ENCODE peak calls at places on chromosomes 3 and 15, in five cellular contexts. V is A549, B is NB4, S is endothelial cell of umbilical vein, D is WTC11. I is an unnamed sample.

GRCh38 chr15:64333986-64334385 is 22.0 kb downstream of the CSNK1G1 start:
- DNase-seq in V (no peak), B (no peak), S (no peak), D (no peak), I (no peak)

GRCh38 chr3:48697952-48698351 is 12.2 kb upstream of the NCKIPSD start:
- DNase-seq in V (no peak), B (no peak), S (no peak), D (no peak), I (no peak)

GRCh38 chr15:68441045-68441743 is 9.2 kb upstream of the ITGA11 start:
- DNase-seq in V (no peak), B (no peak), S (no peak), D (no peak), I (no peak)

GRCh38 chr3:120350431-120350941 is 1.3 kb upstream of the LRRC58 start:
- DNase-seq in V (peak; percentile 33), B (peak; percentile 46), S (peak; percentile 27), D (no peak), I (no peak)

GRCh38 chr3:194877311-194878119 is 191.8 kb downstream of the FAM43A start:
- DNase-seq in V (no peak), B (no peak), S (no peak), D (no peak), I (no peak)

GRCh38 chr3:48431224-48432029 is 1.5 kb upstream of the PLXNB1 start:
- DNase-seq in V (no peak), B (no peak), S (no peak), D (no peak), I (no peak)

GRCh38 chr3:192408007-192408655 is 319.2 kb downstream of the FGF12 start:
- DNase-seq in V (no peak), B (no peak), S (peak; percentile 43), D (peak; percentile 64), I (no peak)

GRCh38 chr3:45137656-45138181 is 8.5 kb downstream of the CDCP1 start:
- DNase-seq in V (no peak), B (peak; percentile 73), S (no peak), D (no peak), I (no peak)

GRCh38 chr15:70244978-70245542 is 147.3 kb upstream of the TLE3 start:
- DNase-seq in V (no peak), B (no peak), S (no peak), D (no peak), I (no peak)

GRCh38 chr3:195876297-195877031 is 31.9 kb downstream of the TNK2 start:
- DNase-seq in V (peak; percentile 50), B (peak; percentile 45), S (no peak), D (no peak), I (peak; percentile 78)

GRCh38 chr3:101941253-101942039 is 92.1 kb downstream of the NFKBIZ start:
- DNase-seq in V (no peak), B (no peak), S (peak; percentile 51), D (no peak), I (no peak)

GRCh38 chr15:99106417-99107220 is 1.7 kb downstream of the SYNM start:
- DNase-seq in V (no peak), B (no peak), S (peak; percentile 49), D (no peak), I (no peak)

GRCh38 chr3:139289866-139290524 is 53.8 kb upstream of the MRPS22 start:
- DNase-seq in V (no peak), B (no peak), S (no peak), D (no peak), I (no peak)
- TF ChIP-seq MAX in V (no peak), B (no peak), S (no peak), D (no peak), I (no peak)

DNA sequence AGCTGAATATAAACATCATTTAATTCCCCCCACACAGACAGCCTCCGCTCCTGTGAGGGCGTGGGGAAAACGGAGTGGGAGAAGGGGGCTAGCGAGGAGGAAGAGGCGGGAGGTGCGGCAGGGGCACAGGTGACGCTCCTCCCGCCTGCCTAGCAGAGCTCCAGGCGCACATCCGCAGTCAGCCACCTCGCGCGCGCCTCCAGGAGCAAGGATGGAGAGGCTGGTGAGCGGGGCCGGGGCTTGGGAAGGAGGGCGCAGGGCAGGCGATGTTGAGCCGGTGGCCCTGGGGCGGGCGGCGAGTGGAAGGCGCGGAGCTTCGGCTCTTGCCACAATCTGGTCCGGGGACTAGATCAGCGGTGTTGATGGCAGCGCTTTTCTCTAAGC is at the start of gene CD200:
- DNase-seq in V (no peak), B (no peak), S (peak; percentile 62), D (peak; percentile 85), I (no peak)
- TF ChIP-seq MAX in V (no peak), B (no peak), S (no peak), D (peak; percentile 38), I (no peak)

GRCh38 chr3:155386817-155387403 is 93.4 kb upstream of the STRIT1 start:
- DNase-seq in V (no peak), B (no peak), S (no peak), D (no peak), I (no peak)
- TF ChIP-seq MAX in V (no peak), B (no peak), S (no peak), D (no peak), I (no peak)

DNA sequence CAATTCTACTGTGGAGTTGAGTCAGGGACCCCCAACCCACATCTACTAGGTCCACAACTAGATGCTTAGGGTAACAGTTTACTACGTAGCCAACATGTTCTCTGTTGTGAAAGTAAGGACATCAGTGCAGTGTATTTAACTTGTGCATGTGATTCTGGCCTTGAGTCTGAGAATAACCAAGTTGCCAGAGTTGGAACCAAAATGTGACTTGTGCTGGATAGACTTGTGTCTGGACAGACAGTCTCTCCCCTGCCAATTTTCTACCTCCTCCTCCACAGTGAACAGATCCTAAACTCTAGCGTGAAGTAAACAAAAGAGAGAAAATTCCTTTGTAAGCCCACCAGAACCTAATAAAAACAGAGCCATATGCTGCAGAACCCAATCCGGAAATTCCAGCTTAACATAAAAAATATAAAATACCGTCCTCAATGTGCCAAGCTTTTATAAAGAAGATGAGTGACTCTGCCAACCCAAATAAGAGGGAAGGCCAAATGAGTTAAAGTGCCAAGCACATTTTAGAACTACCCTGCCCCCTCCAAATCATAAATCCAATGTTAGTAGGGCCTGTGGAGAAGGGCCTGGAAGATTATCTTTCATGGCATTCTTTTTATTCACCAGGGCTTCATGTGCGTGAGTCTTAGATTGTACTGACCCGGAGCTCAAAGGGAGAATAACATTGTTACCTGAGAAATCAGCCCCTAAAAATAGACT is 344.6 kb upstream of the PROK2 start:
- DNase-seq in V (no peak), B (no peak), S (peak; percentile 73), D (no peak), I (no peak)
- TF ChIP-seq MAX in V (no peak), B (no peak), S (no peak), D (no peak), I (no peak)

DNA sequence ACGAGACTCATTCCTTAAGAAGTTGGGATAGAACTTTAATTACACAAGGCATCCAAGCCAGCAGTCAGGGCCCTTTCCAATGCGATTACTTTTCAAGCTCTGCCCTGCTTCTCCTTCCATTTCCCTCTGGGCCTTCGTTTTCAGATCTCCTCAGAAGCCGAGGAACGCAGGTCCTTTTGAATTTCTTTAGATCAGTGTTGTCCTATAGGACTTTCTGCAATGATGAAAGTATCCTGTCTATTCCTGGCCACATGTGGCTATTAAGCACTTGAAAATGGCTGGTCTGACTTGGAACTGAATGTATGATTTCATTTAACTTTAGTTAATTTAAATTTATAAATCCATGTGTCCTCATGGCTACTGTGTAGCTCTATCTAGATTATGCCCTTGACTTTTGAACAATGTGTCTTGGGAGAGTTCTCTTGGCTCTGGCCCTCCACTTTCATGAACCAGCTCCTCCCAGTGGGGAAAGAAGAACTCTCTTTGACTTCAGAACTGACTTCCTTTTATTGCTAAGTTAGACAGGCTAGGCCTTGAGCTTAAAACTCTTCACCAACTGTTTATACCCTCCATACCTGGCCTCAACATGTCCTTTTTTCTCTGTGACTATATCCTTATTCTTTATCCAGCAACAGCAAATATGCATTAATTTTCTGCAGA is 22.7 kb downstream of the TGFBR2 start:
- DNase-seq in V (no peak), B (peak; percentile 81), S (no peak), D (no peak), I (no peak)
- TF ChIP-seq MAX in V (no peak), B (no peak), S (no peak), D (no peak), I (peak; percentile 26)

GRCh38 chr3:7382293-7383033 is 521.5 kb downstream of the GRM7 start:
- DNase-seq in V (no peak), B (no peak), S (peak; percentile 98), D (no peak), I (no peak)
- TF ChIP-seq MAX in V (no peak), B (no peak), S (no peak), D (no peak), I (no peak)

DNA sequence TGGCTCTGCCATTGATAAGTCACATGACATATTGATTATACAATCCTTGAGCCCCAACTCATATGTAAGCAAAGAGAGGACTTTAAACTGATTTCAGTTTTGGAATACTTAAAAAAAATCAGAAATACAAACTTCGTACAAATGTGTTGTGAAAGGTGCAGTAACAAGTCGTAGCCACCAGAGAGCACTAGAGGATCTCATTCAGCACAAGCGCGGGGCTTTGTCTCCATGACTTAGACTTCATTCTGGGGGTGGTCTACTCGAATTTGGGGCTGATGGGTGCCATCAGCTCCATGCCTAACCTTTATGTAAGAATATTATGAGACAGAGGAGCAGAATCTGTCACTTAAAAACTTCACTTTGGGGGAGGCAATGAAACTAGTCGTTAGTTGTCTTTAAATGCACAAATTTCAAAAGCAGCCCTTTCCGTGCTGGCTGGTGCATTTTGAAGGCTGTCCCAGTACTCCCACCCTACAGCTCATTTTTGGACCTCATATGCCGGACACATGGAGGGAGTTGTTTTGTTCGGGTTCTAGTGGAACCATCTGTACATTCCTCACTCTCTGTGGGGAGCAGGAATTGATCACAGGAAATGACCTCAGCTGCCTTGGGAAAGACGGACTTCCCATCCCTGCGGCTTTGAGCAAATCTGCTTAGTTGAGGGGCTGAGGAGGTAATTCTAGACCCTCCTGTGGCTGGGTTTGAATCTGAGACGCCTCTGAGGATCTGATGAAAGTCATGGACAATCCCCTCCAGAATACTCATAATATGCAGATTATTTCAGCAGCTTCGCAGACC is 27.5 kb upstream of the MASP1 start:
- DNase-seq in V (peak; percentile 33), B (peak; percentile 57), S (peak; percentile 60), D (peak; percentile 50), I (peak; percentile 42)
- TF ChIP-seq MAX in V (no peak), B (no peak), S (no peak), D (no peak), I (no peak)

DNA sequence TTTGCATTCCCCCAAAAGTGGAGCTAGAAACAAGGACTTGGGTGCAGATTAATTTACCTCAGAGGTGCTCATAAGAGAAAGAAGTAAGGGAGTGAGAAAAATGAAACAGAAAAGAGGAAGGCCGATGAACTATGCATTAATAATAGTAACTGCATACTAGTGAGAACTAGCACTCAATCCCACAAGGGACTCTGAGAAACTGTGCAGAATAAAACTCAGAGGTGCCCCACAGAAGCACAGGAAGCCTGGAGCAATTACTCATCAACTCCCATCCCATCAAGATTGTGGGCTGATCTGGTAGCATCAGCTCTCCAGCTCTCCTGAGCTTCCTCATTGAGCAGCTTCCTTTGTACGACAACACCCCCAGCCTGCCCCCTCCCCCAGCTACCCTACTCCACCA is 50.8 kb downstream of the CLDN18 start:
- DNase-seq in V (no peak), B (peak; percentile 81), S (no peak), D (no peak), I (no peak)
- TF ChIP-seq MAX in V (no peak), B (no peak), S (no peak), D (no peak), I (no peak)

DNA sequence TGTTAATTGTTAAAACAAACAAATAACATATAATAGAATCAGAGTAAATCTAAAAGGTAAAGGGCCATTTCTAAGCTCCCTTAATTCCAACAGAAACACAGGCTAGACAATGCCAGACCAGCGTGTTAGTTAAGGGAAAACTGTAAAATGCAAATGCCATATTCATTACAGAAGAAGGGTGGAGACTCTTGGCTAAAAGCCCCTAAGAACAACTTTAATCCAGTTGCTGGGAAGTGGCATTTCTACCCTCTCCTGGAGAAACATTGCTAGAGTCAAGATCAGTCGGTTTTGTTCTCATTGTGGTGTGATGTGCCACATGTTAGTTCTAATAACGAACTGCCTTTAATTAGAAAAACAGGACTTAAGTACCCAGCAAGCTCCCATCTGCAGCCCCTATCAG is 1134.9 kb downstream of the ROBO1 start:
- DNase-seq in V (no peak), B (no peak), S (no peak), D (no peak), I (no peak)
- TF ChIP-seq MAX in V (no peak), B (no peak), S (no peak), D (no peak), I (no peak)

I was measured in HCT116.